ENCODE peak calls at places on chromosome 16, in eight cellular contexts. W, M, O, Z, H, N, Y and R are unnamed samples.

GRCh38 chr16:12093902-12094301 is 117.4 kb downstream of the SNX29 start:
- DNase-seq in W (no peak), M (no peak), O (no peak), Z (no peak), H (no peak), N (no peak), Y (no peak), R (no peak)

GRCh38 chr16:68790130-68790761 is 53.1 kb upstream of the TANGO6 start:
- DNase-seq in W (peak; percentile 75), M (no peak), O (peak; percentile 76), Z (no peak), H (peak; percentile 72), N (peak; percentile 72), Y (peak; percentile 69), R (peak; percentile 88)

GRCh38 chr16:2071454-2072263 is 23.9 kb downstream of the TSC2 start:
- DNase-seq in W (no peak), M (no peak), O (no peak), Z (no peak), H (no peak), N (no peak), Y (no peak), R (no peak)

GRCh38 chr16:47059991-47060390 is 83.8 kb downstream of the NETO2 start:
- DNase-seq in W (no peak), M (no peak), O (no peak), Z (no peak), H (no peak), N (no peak), Y (no peak), R (no peak)

GRCh38 chr16:77898671-77899211 is 110.4 kb downstream of the VAT1L start:
- DNase-seq in W (no peak), M (no peak), O (peak; percentile 61), Z (no peak), H (peak; percentile 93), N (no peak), Y (peak; percentile 89), R (peak; percentile 53)

GRCh38 chr16:86218479-86219170 is 291.7 kb upstream of the FOXF1 start:
- DNase-seq in W (no peak), M (no peak), O (no peak), Z (no peak), H (no peak), N (no peak), Y (no peak), R (no peak)

GRCh38 chr16:67169642-67170167 is 633 bp upstream of the NOL3 start:
- DNase-seq in W (no peak), M (no peak), O (no peak), Z (peak; percentile 21), H (no peak), N (peak; percentile 60), Y (no peak), R (no peak)

GRCh38 chr16:12082207-12082606 is 105.7 kb downstream of the SNX29 start:
- DNase-seq in W (no peak), M (no peak), O (no peak), Z (no peak), H (no peak), N (no peak), Y (no peak), R (no peak)

GRCh38 chr16:8951447-8952280 is 12.0 kb downstream of the USP7 start:
- DNase-seq in W (no peak), M (no peak), O (no peak), Z (no peak), H (no peak), N (no peak), Y (no peak), R (no peak)

GRCh38 chr16:79618712-79619050 is 18.1 kb upstream of the MAF start:
- DNase-seq in W (no peak), M (no peak), O (no peak), Z (no peak), H (no peak), N (peak; percentile 22), Y (no peak), R (no peak)

GRCh38 chr16:73663720-73664119 is 615.8 kb upstream of the ZFHX3 start:
- DNase-seq in W (no peak), M (no peak), O (no peak), Z (no peak), H (no peak), N (no peak), Y (no peak), R (no peak)

GRCh38 chr16:19555938-19556778 is 655 bp downstream of the VPS35L start:
- DNase-seq in W (no peak), M (no peak), O (no peak), Z (no peak), H (peak; percentile 39), N (peak; percentile 90), Y (peak; percentile 26), R (peak; percentile 24)

GRCh38 chr16:11407047-11407982 is 62.1 kb downstream of the RMI2 start:
- DNase-seq in W (peak; percentile 65), M (no peak), O (peak; percentile 20), Z (peak; percentile 50), H (peak; percentile 76), N (peak; percentile 78), Y (peak; percentile 77), R (peak; percentile 71)

GRCh38 chr16:69166221-69166833 is 20.6 kb upstream of the SNTB2 start:
- DNase-seq in W (no peak), M (no peak), O (no peak), Z (no peak), H (peak; percentile 61), N (no peak), Y (peak; percentile 82), R (peak; percentile 95)

GRCh38 chr16:22623351-22623781 is 112.7 kb downstream of the NPIPB5 start:
- DNase-seq in W (no peak), M (no peak), O (peak; percentile 11), Z (no peak), H (peak; percentile 48), N (no peak), Y (no peak), R (peak; percentile 28)

GRCh38 chr16:4306439-4307214 is 9.2 kb upstream of the GLIS2 start:
- DNase-seq in W (no peak), M (no peak), O (no peak), Z (peak; percentile 33), H (no peak), N (no peak), Y (no peak), R (no peak)

GRCh38 chr16:10753670-10754069 is 10.0 kb downstream of the NUBP1 start:
- DNase-seq in W (no peak), M (no peak), O (no peak), Z (no peak), H (no peak), N (no peak), Y (no peak), R (no peak)

GRCh38 chr16:16159662-16160061 is 63.6 kb downstream of the ABCC6 start:
- DNase-seq in W (no peak), M (no peak), O (no peak), Z (no peak), H (no peak), N (no peak), Y (no peak), R (no peak)

GRCh38 chr16:50677351-50677750 is 3.8 kb downstream of the SNX20 start:
- DNase-seq in W (no peak), M (no peak), O (no peak), Z (no peak), H (no peak), N (peak; percentile 33), Y (no peak), R (no peak)
- TF ChIP-seq CTCF in W (no peak), M (peak; percentile 12), O (peak; percentile 36), Z (peak; percentile 42), H (peak; percentile 34), N (peak; percentile 68), Y (peak; percentile 6), R (peak; percentile 34)

GRCh38 chr16:88769617-88770458 is 15.2 kb downstream of the PIEZO1 start:
- DNase-seq in W (peak; percentile 82), M (no peak), O (no peak), Z (no peak), H (no peak), N (peak; percentile 94), Y (no peak), R (peak; percentile 39)
- H3K4me3 ChIP-seq in W (no peak overlapping the region), M (peak overlapping the region; percentile 36), O (no peak overlapping the region), Z (no peak overlapping the region), H (no peak overlapping the region), N (peak overlapping the region; percentile 46), Y (no peak overlapping the region), R (no peak overlapping the region)

GRCh38 chr16:70301121-70301520 is 2.1 kb downstream of the DDX19B start:
- DNase-seq in W (no peak), M (no peak), O (no peak), Z (no peak), H (no peak), N (no peak), Y (no peak), R (no peak)

GRCh38 chr16:70294385-70295029 is 4.5 kb upstream of the DDX19B start:
- DNase-seq in W (no peak), M (no peak), O (no peak), Z (no peak), H (no peak), N (no peak), Y (no peak), R (no peak)

GRCh38 chr16:70302745-70303144 is 3.8 kb downstream of the DDX19B start:
- DNase-seq in W (no peak), M (no peak), O (no peak), Z (no peak), H (no peak), N (no peak), Y (no peak), R (no peak)

GRCh38 chr16:70295634-70296033 is 3.4 kb upstream of the DDX19B start:
- DNase-seq in W (no peak), M (no peak), O (no peak), Z (no peak), H (no peak), N (no peak), Y (no peak), R (no peak)

DNA sequence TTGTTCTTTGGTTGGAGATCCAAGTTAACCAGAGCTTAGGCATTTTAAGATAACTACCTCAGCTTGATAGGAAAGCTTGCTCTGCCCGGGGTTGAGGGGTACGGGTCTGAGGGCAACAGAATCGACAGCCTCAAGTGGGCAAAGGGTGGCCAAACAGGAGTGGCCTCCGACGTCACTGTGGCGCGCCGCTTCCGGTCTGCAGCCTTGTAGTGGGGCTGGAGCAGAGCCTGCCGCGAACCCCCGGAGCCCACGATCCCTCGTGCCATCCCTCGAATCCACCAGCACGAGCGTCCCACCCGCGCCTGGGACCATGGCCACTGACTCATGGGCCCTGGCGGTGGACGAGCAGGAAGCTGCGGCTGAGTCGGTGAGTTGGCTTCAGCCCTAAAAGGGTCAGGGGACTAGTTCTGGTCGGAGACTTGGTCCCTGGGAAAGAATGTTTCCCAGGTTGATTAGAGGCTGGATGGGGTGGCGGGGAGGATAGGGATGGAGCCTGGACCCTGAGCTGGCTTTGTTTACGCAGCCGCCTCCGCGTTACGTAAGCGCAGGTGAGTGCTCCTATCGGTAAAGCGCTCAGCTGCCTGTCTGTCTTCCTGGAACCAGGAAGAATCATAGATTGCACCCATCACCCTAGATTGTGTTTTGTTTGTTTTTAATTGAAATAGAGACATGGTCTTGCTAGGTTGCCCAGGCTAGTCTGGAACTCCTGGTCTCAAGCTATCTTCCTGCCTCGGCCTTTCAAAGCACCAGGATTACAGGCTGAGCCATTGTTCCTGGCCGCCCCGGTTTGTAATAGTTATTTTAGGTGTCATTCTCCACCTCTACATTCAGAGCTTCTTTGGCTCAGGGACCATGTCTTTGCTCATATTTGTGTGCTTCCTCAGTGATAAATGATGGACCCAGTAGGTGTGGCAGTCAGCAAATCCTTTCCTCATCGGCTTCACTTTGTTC is at the start of gene DDX19B:
- DNase-seq in W (peak; percentile 77), M (peak; percentile 85), O (no peak), Z (peak; percentile 51), H (peak; percentile 71), N (peak; percentile 85), Y (peak; percentile 64), R (peak; percentile 68)
- TF ChIP-seq CTCF in W (no peak), M (no peak), O (no peak), Z (no peak), H (no peak), N (no peak), Y (peak; percentile 0), R (no peak)

GRCh38 chr16:30381351-30382041 is 865 bp downstream of the SEPTIN1 start:
- DNase-seq in W (no peak), M (no peak), O (no peak), Z (no peak), H (no peak), N (peak; percentile 77), Y (no peak), R (no peak)
- H3K4me3 ChIP-seq in W (no peak overlapping the region), M (no peak overlapping the region), O (no peak overlapping the region), Z (peak overlapping the region; percentile 69), H (no peak overlapping the region), N (no peak overlapping the region), Y (no peak overlapping the region), R (no peak overlapping the region)